ENCODE peak calls at places on chromosomes 16 and 17, in six cellular contexts. One of them, this sample, is unnamed.
A peak's percentile ranks its signal among the peaks of the same experiment; 100 is the strongest.

GRCh38 chr16:8505327-8505991 is 84.9 kb downstream of the TMEM114 start:
- DNase-seq in spleen: no peak
- DNase-seq in PC-3: no peak
- DNase-seq in type B pancreatic cell: no peak
- DNase-seq in uterus: no peak
- DNase-seq in CD8-positive, alpha-beta T cell: no peak
- DNase-seq in this sample: no peak

GRCh38 chr16:65154321-65154720 is 32.5 kb upstream of the CDH11 start:
- DNase-seq in PC-3: no peak
- DNase-seq in spleen: no peak
- DNase-seq in uterus: no peak
- DNase-seq in CD8-positive, alpha-beta T cell: no peak
- DNase-seq in type B pancreatic cell: no peak
- DNase-seq in this sample: no peak

GRCh38 chr17:55212880-55213279 is 51.9 kb upstream of the HLF start:
- DNase-seq in CD8-positive, alpha-beta T cell: no peak
- DNase-seq in spleen: no peak
- DNase-seq in PC-3: peak; percentile 9
- DNase-seq in uterus: no peak
- DNase-seq in type B pancreatic cell: no peak
- DNase-seq in this sample: no peak

GRCh38 chr16:35258381-35258780 is 1799.0 kb downstream of the TP53TG3F start:
- DNase-seq in type B pancreatic cell: no peak
- DNase-seq in uterus: no peak
- DNase-seq in PC-3: no peak
- DNase-seq in spleen: no peak
- DNase-seq in CD8-positive, alpha-beta T cell: no peak
- DNase-seq in this sample: no peak

GRCh38 chr17:28328325-28328724 is 6.9 kb downstream of the IFT20 start:
- DNase-seq in CD8-positive, alpha-beta T cell: no peak
- DNase-seq in PC-3: no peak
- DNase-seq in type B pancreatic cell: no peak
- DNase-seq in spleen: no peak
- DNase-seq in uterus: no peak
- DNase-seq in this sample: no peak

GRCh38 chr16:70686376-70687171 is 721 bp upstream of the MTSS2 start:
- DNase-seq in spleen: no peak
- DNase-seq in PC-3: no peak
- DNase-seq in uterus: no peak
- DNase-seq in type B pancreatic cell: no peak
- DNase-seq in CD8-positive, alpha-beta T cell: no peak
- DNase-seq in this sample: no peak

GRCh38 chr17:47102914-47103313 is 86.2 kb downstream of the CDC27 start:
- DNase-seq in PC-3: no peak
- DNase-seq in uterus: no peak
- DNase-seq in spleen: no peak
- DNase-seq in type B pancreatic cell: no peak
- DNase-seq in CD8-positive, alpha-beta T cell: no peak
- DNase-seq in this sample: no peak

GRCh38 chr17:28405632-28406477 is at the start of gene SLC46A1:
- DNase-seq in PC-3: peak; percentile 38
- DNase-seq in type B pancreatic cell: peak; percentile 76
- DNase-seq in CD8-positive, alpha-beta T cell: peak; percentile 43
- DNase-seq in spleen: peak; percentile 87
- DNase-seq in uterus: peak; percentile 54
- DNase-seq in this sample: peak; percentile 85

GRCh38 chr17:63696381-63696961 is 3.5 kb downstream of the LIMD2 start:
- DNase-seq in CD8-positive, alpha-beta T cell: peak; percentile 58
- DNase-seq in PC-3: peak; percentile 55
- DNase-seq in type B pancreatic cell: no peak
- DNase-seq in spleen: peak; percentile 88
- DNase-seq in uterus: no peak
- DNase-seq in this sample: peak; percentile 52

GRCh38 chr17:1709971-1710806 is at the start of gene TLCD2:
- DNase-seq in spleen: peak; percentile 85
- DNase-seq in PC-3: peak; percentile 62
- DNase-seq in CD8-positive, alpha-beta T cell: no peak
- DNase-seq in type B pancreatic cell: no peak
- DNase-seq in uterus: peak; percentile 70
- DNase-seq in this sample: no peak

GRCh38 chr16:20866161-20866772 is 33.9 kb downstream of the DCUN1D3 start:
- DNase-seq in type B pancreatic cell: no peak
- DNase-seq in PC-3: peak; percentile 70
- DNase-seq in CD8-positive, alpha-beta T cell: no peak
- DNase-seq in spleen: no peak
- DNase-seq in uterus: no peak
- DNase-seq in this sample: no peak

GRCh38 chr16:67883146-67883871 is 1.4 kb upstream of the NRN1L start:
- DNase-seq in CD8-positive, alpha-beta T cell: no peak
- DNase-seq in spleen: no peak
- DNase-seq in uterus: no peak
- DNase-seq in type B pancreatic cell: no peak
- DNase-seq in PC-3: no peak
- DNase-seq in this sample: no peak

GRCh38 chr17:7932949-7933348 is 943 bp downstream of the CNTROB start:
- DNase-seq in PC-3: peak; percentile 39
- DNase-seq in CD8-positive, alpha-beta T cell: peak; percentile 25
- DNase-seq in uterus: peak; percentile 53
- DNase-seq in type B pancreatic cell: no peak
- DNase-seq in spleen: no peak
- DNase-seq in this sample: peak; percentile 51

GRCh38 chr17:81338301-81339179 is 43.4 kb upstream of the SLC38A10 start:
- DNase-seq in PC-3: no peak
- DNase-seq in type B pancreatic cell: no peak
- DNase-seq in CD8-positive, alpha-beta T cell: no peak
- DNase-seq in spleen: peak; percentile 82
- DNase-seq in uterus: no peak
- DNase-seq in this sample: no peak

GRCh38 chr16:19785512-19786130 is 67.5 kb downstream of the IQCK start:
- DNase-seq in PC-3: no peak
- DNase-seq in type B pancreatic cell: peak; percentile 24
- DNase-seq in spleen: no peak
- DNase-seq in CD8-positive, alpha-beta T cell: no peak
- DNase-seq in uterus: no peak
- DNase-seq in this sample: no peak

GRCh38 chr16:11389083-11389482 is 43.8 kb downstream of the RMI2 start:
- DNase-seq in spleen: peak; percentile 12
- DNase-seq in type B pancreatic cell: no peak
- DNase-seq in uterus: no peak
- DNase-seq in CD8-positive, alpha-beta T cell: no peak
- DNase-seq in PC-3: no peak
- DNase-seq in this sample: no peak

GRCh38 chr17:28812136-28812979 is 30.2 kb downstream of the FAM222B start:
- DNase-seq in spleen: peak; percentile 99
- DNase-seq in PC-3: peak; percentile 92
- DNase-seq in type B pancreatic cell: peak; percentile 97
- DNase-seq in CD8-positive, alpha-beta T cell: peak; percentile 96
- DNase-seq in uterus: peak; percentile 96
- DNase-seq in this sample: peak; percentile 99

GRCh38 chr17:50866950-50867855 is 1.0 kb upstream of the TOB1 start:
- DNase-seq in spleen: peak; percentile 95
- DNase-seq in uterus: peak; percentile 94
- DNase-seq in type B pancreatic cell: peak; percentile 88
- DNase-seq in CD8-positive, alpha-beta T cell: peak; percentile 84
- DNase-seq in PC-3: peak; percentile 99
- DNase-seq in this sample: peak; percentile 87

GRCh38 chr16:23950291-23950894 is 114.6 kb downstream of the PRKCB start:
- DNase-seq in uterus: no peak
- DNase-seq in CD8-positive, alpha-beta T cell: no peak
- DNase-seq in PC-3: no peak
- DNase-seq in type B pancreatic cell: no peak
- DNase-seq in spleen: no peak
- DNase-seq in this sample: no peak

GRCh38 chr16:83200005-83200779 is 573.4 kb downstream of the CDH13 start:
- DNase-seq in uterus: no peak
- DNase-seq in CD8-positive, alpha-beta T cell: no peak
- DNase-seq in type B pancreatic cell: no peak
- DNase-seq in spleen: no peak
- DNase-seq in PC-3: peak; percentile 19
- DNase-seq in this sample: no peak

GRCh38 chr17:2697611-2698162 is 13.9 kb downstream of the CLUH start:
- DNase-seq in spleen: no peak
- DNase-seq in type B pancreatic cell: peak; percentile 63
- DNase-seq in uterus: peak; percentile 9
- DNase-seq in PC-3: no peak
- DNase-seq in CD8-positive, alpha-beta T cell: no peak
- DNase-seq in this sample: no peak

GRCh38 chr16:49352923-49353322 is 20.7 kb upstream of the C16orf78 start:
- DNase-seq in type B pancreatic cell: no peak
- DNase-seq in PC-3: peak; percentile 4
- DNase-seq in spleen: no peak
- DNase-seq in uterus: no peak
- DNase-seq in CD8-positive, alpha-beta T cell: no peak
- DNase-seq in this sample: no peak

GRCh38 chr17:17107891-17108680 is 65.8 kb downstream of the MPRIP start:
- DNase-seq in CD8-positive, alpha-beta T cell: no peak
- DNase-seq in PC-3: no peak
- DNase-seq in spleen: no peak
- DNase-seq in type B pancreatic cell: no peak
- DNase-seq in uterus: no peak
- DNase-seq in this sample: no peak

GRCh38 chr17:17107281-17107680 is 65.0 kb downstream of the MPRIP start:
- DNase-seq in CD8-positive, alpha-beta T cell: no peak
- DNase-seq in spleen: no peak
- DNase-seq in uterus: no peak
- DNase-seq in type B pancreatic cell: no peak
- DNase-seq in PC-3: no peak
- DNase-seq in this sample: no peak

GRCh38 chr17:17105976-17106375 is 63.7 kb downstream of the MPRIP start:
- DNase-seq in uterus: no peak
- DNase-seq in type B pancreatic cell: no peak
- DNase-seq in CD8-positive, alpha-beta T cell: no peak
- DNase-seq in PC-3: no peak
- DNase-seq in spleen: no peak
- DNase-seq in this sample: no peak

GRCh38 chr17:17108681-17109049 is 66.4 kb downstream of the MPRIP start:
- DNase-seq in uterus: no peak
- DNase-seq in type B pancreatic cell: no peak
- DNase-seq in PC-3: no peak
- DNase-seq in spleen: no peak
- DNase-seq in CD8-positive, alpha-beta T cell: no peak
- DNase-seq in this sample: no peak

DNA sequence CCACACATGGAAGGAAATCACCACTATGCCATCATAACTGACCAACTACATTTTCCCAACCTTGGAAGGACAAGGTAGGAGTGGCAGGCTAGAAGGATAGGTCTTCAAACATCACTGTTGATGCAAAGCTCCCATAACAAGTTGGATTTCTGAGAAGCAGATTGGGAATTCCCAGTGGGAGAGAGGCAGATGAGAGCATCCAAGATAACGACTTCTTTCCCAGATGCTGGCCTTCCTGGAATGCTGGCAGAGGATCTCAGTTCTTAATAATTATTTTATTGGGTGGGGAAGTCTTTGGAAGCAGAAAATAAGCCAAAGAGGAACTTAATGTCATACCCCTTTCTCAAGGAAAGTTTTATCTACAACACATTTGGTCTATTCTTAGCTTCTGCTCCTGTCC is 64.5 kb downstream of the MPRIP start:
- DNase-seq in CD8-positive, alpha-beta T cell: no peak
- DNase-seq in PC-3: no peak
- DNase-seq in uterus: no peak
- DNase-seq in type B pancreatic cell: no peak
- DNase-seq in spleen: no peak
- DNase-seq in this sample: no peak
- TF ChIP-seq CTCF in CD8-positive, alpha-beta T cell: no peak
- TF ChIP-seq CTCF in PC-3: no peak
- TF ChIP-seq CTCF in uterus: no peak
- TF ChIP-seq CTCF in type B pancreatic cell: no peak
- TF ChIP-seq CTCF in spleen: no peak
- TF ChIP-seq CTCF in this sample: no peak

GRCh38 chr16:68969338-68969737 is 126.0 kb downstream of the TANGO6 start:
- DNase-seq in CD8-positive, alpha-beta T cell: no peak
- DNase-seq in type B pancreatic cell: no peak
- DNase-seq in PC-3: no peak
- DNase-seq in spleen: no peak
- DNase-seq in uterus: no peak
- DNase-seq in this sample: no peak

GRCh38 chr16:68972008-68972407 is 128.7 kb downstream of the TANGO6 start:
- DNase-seq in type B pancreatic cell: no peak
- DNase-seq in PC-3: no peak
- DNase-seq in uterus: no peak
- DNase-seq in CD8-positive, alpha-beta T cell: no peak
- DNase-seq in spleen: no peak
- DNase-seq in this sample: no peak

GRCh38 chr16:68973611-68974120 is 130.3 kb downstream of the TANGO6 start:
- DNase-seq in uterus: no peak
- DNase-seq in type B pancreatic cell: no peak
- DNase-seq in PC-3: no peak
- DNase-seq in CD8-positive, alpha-beta T cell: no peak
- DNase-seq in spleen: no peak
- DNase-seq in this sample: no peak

GRCh38 chr16:68978303-68978954 is 127.0 kb upstream of the HAS3 start:
- DNase-seq in type B pancreatic cell: no peak
- DNase-seq in spleen: no peak
- DNase-seq in uterus: no peak
- DNase-seq in CD8-positive, alpha-beta T cell: no peak
- DNase-seq in PC-3: no peak
- DNase-seq in this sample: no peak

DNA sequence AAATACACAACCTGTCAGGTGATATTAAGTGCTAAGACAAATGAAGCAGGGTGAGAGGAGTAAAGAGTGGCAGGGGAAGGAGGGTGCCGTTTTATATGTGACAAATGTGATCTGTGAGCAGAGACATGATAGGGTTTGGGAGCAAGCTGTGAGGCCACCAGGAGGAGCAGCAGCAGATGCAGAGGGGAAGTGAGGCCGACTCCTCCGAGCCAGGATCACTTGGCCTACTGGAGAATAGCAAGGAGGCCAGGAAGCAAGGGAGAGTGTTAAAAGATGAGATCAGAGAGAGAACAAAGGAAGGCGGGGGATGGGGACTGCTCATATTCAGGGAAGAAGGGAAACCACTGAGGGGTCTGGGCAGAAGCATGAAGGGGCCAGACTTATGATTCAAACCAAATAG is 129.4 kb downstream of the TANGO6 start:
- DNase-seq in type B pancreatic cell: no peak
- DNase-seq in spleen: no peak
- DNase-seq in uterus: no peak
- DNase-seq in PC-3: peak; percentile 51
- DNase-seq in CD8-positive, alpha-beta T cell: no peak
- DNase-seq in this sample: no peak
- TF ChIP-seq CTCF in type B pancreatic cell: peak; percentile 47
- TF ChIP-seq CTCF in spleen: no peak
- TF ChIP-seq CTCF in uterus: no peak
- TF ChIP-seq CTCF in PC-3: peak; percentile 55
- TF ChIP-seq CTCF in CD8-positive, alpha-beta T cell: no peak
- TF ChIP-seq CTCF in this sample: no peak

GRCh38 chr16:87044031-87044380 is 273.2 kb downstream of the C16orf95 start:
- DNase-seq in spleen: no peak
- DNase-seq in uterus: no peak
- DNase-seq in CD8-positive, alpha-beta T cell: no peak
- DNase-seq in PC-3: peak; percentile 37
- DNase-seq in type B pancreatic cell: no peak
- DNase-seq in this sample: no peak
- TF ChIP-seq CTCF in spleen: no peak
- TF ChIP-seq CTCF in uterus: no peak
- TF ChIP-seq CTCF in CD8-positive, alpha-beta T cell: no peak
- TF ChIP-seq CTCF in PC-3: no peak
- TF ChIP-seq CTCF in type B pancreatic cell: no peak
- TF ChIP-seq CTCF in this sample: no peak

GRCh38 chr17:60923000-60923399 is 245.3 kb downstream of the BCAS3 start:
- DNase-seq in type B pancreatic cell: no peak
- DNase-seq in PC-3: no peak
- DNase-seq in uterus: no peak
- DNase-seq in spleen: no peak
- DNase-seq in CD8-positive, alpha-beta T cell: no peak
- DNase-seq in this sample: no peak

GRCh38 chr17:60926466-60927183 is 249.0 kb downstream of the BCAS3 start:
- DNase-seq in PC-3: peak; percentile 55
- DNase-seq in uterus: no peak
- DNase-seq in type B pancreatic cell: no peak
- DNase-seq in spleen: no peak
- DNase-seq in CD8-positive, alpha-beta T cell: no peak
- DNase-seq in this sample: no peak
- TF ChIP-seq CTCF in PC-3: no peak
- TF ChIP-seq CTCF in uterus: no peak
- TF ChIP-seq CTCF in type B pancreatic cell: no peak
- TF ChIP-seq CTCF in spleen: no peak
- TF ChIP-seq CTCF in CD8-positive, alpha-beta T cell: no peak
- TF ChIP-seq CTCF in this sample: no peak